ENCODE peak calls at places on chromosome 1, in five cellular contexts. W, C, F, B and D are unnamed samples.

GRCh38 chr1:29022615-29023014 is 101.1 kb downstream of the TMEM200B start:
- DNase-seq in W (no peak), C (no peak), F (no peak), B (no peak), D (no peak)

GRCh38 chr1:228315945-228316588 is 90.6 kb downstream of the TRIM11 start:
- DNase-seq in F (no peak), B (no peak), C (no peak), W (no peak), D (no peak)

GRCh38 chr1:224357626-224358124 is 996 bp downstream of the CNIH4 start:
- DNase-seq in B (peak), C (peak), F (no peak), W (no peak), D (no peak)

GRCh38 chr1:109040627-109041613 is 982 bp downstream of the WDR47 start:
- DNase-seq in B (peak), C (peak), F (peak), W (peak), D (no peak)

GRCh38 chr1:67719329-67720196 is 34.6 kb downstream of the GADD45A start:
- DNase-seq in C (no peak), W (no peak), B (no peak), F (no peak), D (no peak)

GRCh38 chr1:173224280-173224886 is 17.3 kb upstream of the TNFSF4 start:
- DNase-seq in F (no peak), W (no peak), C (no peak), B (no peak), D (no peak)

GRCh38 chr1:24998554-24999245 is 68.6 kb upstream of the RUNX3 start:
- DNase-seq in W (no peak), B (no peak), C (no peak), F (no peak), D (no peak)

GRCh38 chr1:240134596-240134995 is 42.9 kb downstream of the FMN2 start:
- DNase-seq in B (no peak), F (no peak), W (no peak), C (no peak), D (no peak)

GRCh38 chr1:245765241-245766000 is 610.6 kb downstream of the KIF26B start:
- DNase-seq in C (no peak), B (peak), F (no peak), W (no peak), D (no peak)

GRCh38 chr1:212482352-212483153 is 49.8 kb downstream of the NENF start:
- DNase-seq in W (no peak), C (no peak), B (peak), F (no peak), D (no peak)

GRCh38 chr1:231162300-231162969 is 577 bp downstream of the TRIM67 start:
- DNase-seq in F (peak), C (peak), W (no peak), B (peak), D (no peak)

GRCh38 chr1:28036431-28036830 is 52.0 kb downstream of the EYA3 start:
- DNase-seq in C (no peak), W (no peak), F (no peak), B (no peak), D (no peak)

GRCh38 chr1:69421286-69421685 is 146.4 kb upstream of the LRRC7 start:
- DNase-seq in F (no peak), W (no peak), C (no peak), B (peak), D (no peak)

GRCh38 chr1:153682730-153683129 is 4.2 kb downstream of the NPR1 start:
- DNase-seq in F (no peak), B (no peak), W (no peak), C (no peak), D (no peak)